ENCODE peak calls at places on chromosomes 2 and 18, in five cellular contexts. Z is lower leg skin, I is RPMI7951, L is MV-4-11, Q is cardiac muscle cell. Y is an unnamed sample.

GRCh38 chr2:231046908-231047269 is 9.6 kb downstream of the C2orf72 start:
- DNase-seq in Z (no peak), I (no peak), L (no peak), Q (no peak), Y (no peak)

GRCh38 chr2:233807215-233807865 is 29.2 kb downstream of the MROH2A start:
- DNase-seq in Z (no peak), I (no peak), L (no peak), Q (no peak), Y (no peak)

GRCh38 chr2:63814114-63814513 is 27.6 kb upstream of the UGP2 start:
- DNase-seq in Z (no peak), I (peak; percentile 28), L (no peak), Q (no peak), Y (no peak)

GRCh38 chr2:169649278-169649677 is 44.9 kb downstream of the CFAP210 start:
- DNase-seq in Z (no peak), I (no peak), L (no peak), Q (no peak), Y (no peak)

GRCh38 chr2:118748245-118748885 is 99.1 kb downstream of the EN1 start:
- DNase-seq in Z (no peak), I (peak; percentile 13), L (peak; percentile 38), Q (peak; percentile 71), Y (no peak)

GRCh38 chr2:233974530-233975071 is 57.4 kb downstream of the TRPM8 start:
- DNase-seq in Z (no peak), I (peak; percentile 100), L (peak; percentile 92), Q (peak; percentile 85), Y (no peak)

GRCh38 chr18:43932140-43932539 is 654.9 kb upstream of the SYT4 start:
- DNase-seq in Z (no peak), I (no peak), L (no peak), Q (no peak), Y (no peak)

GRCh38 chr2:201950606-201951005 is 83.0 kb upstream of the FZD7 start:
- DNase-seq in Z (no peak), I (no peak), L (peak; percentile 7), Q (peak; percentile 25), Y (no peak)

GRCh38 chr2:226699321-226699720 is 100.3 kb downstream of the IRS1 start:
- DNase-seq in Z (peak; percentile 58), I (peak; percentile 97), L (no peak), Q (peak; percentile 60), Y (no peak)

GRCh38 chr2:155320236-155320635 is 621.7 kb downstream of the KCNJ3 start:
- DNase-seq in Z (no peak), I (no peak), L (no peak), Q (no peak), Y (no peak)

GRCh38 chr2:207066166-207066565 is 99.6 kb downstream of the KLF7 start:
- DNase-seq in Z (no peak), I (no peak), L (no peak), Q (no peak), Y (no peak)

GRCh38 chr2:229201522-229201921 is 69.6 kb downstream of the PID1 start:
- DNase-seq in Z (no peak), I (peak; percentile 19), L (peak; percentile 69), Q (no peak), Y (no peak)

GRCh38 chr2:201120500-201120899 is 4.5 kb downstream of the CFLAR start:
- DNase-seq in Z (no peak), I (no peak), L (peak; percentile 51), Q (no peak), Y (no peak)

GRCh38 chr2:220455389-220455788 is 828.0 kb downstream of the SLC4A3 start:
- DNase-seq in Z (no peak), I (no peak), L (no peak), Q (no peak), Y (no peak)

Y was measured in GM12878.